ENCODE peak calls at places on chromosomes 12 and 14, in seven cellular contexts. Z is T-helper 2 cell treated with Interferon-gamma antibody and Interleukin-4, amounts not matched to agents 5 μg/mL and 100 μg/mL, for 36 hours; E is EH; U is cardiac muscle cell; B is cerebellum; L is NCI-H2029; S is frontal cortex. P is an unnamed sample.

GRCh38 chr12:94712852-94713545 is 62.6 kb upstream of the TMCC3 start:
- DNase-seq in Z (no peak), U (no peak), B (no peak), E (no peak), L (no peak), S (no peak), P (no peak)

GRCh38 chr12:64999157-64999425 is 122.0 kb downstream of the WIF1 start:
- DNase-seq in E (no peak), L (no peak), U (no peak), B (no peak), S (no peak), Z (no peak), P (no peak)

GRCh38 chr14:39102265-39102968 is 618 bp downstream of the SEC23A start:
- DNase-seq in S (peak; percentile 36), B (peak; percentile 33), Z (no peak), U (peak; percentile 57), L (no peak), E (peak; percentile 63), P (no peak)

GRCh38 chr14:99273025-99273723 is 1.2 kb upstream of the BCL11B start:
- DNase-seq in E (peak; percentile 3), Z (peak; percentile 52), B (no peak), U (peak; percentile 19), L (peak; percentile 17), S (no peak), P (peak; percentile 36)

GRCh38 chr12:13173537-13173936 is 23.0 kb upstream of the EMP1 start:
- DNase-seq in L (no peak), S (peak; percentile 32), U (peak; percentile 87), E (peak; percentile 97), B (no peak), Z (peak; percentile 46), P (no peak)

GRCh38 chr14:95460647-95461478 is 55.6 kb downstream of the SYNE3 start:
- DNase-seq in S (peak; percentile 80), Z (no peak), E (peak; percentile 87), B (peak; percentile 84), U (peak; percentile 66), L (peak; percentile 28), P (no peak)

GRCh38 chr12:82314406-82314892 is 43.7 kb downstream of the CCDC59 start:
- DNase-seq in S (no peak), E (no peak), B (no peak), L (peak; percentile 43), U (no peak), Z (no peak), P (peak; percentile 2)

GRCh38 chr12:42482086-42482819 is 107.3 kb downstream of the PRICKLE1 start:
- DNase-seq in B (no peak), Z (no peak), U (peak; percentile 81), L (peak; percentile 9), E (peak; percentile 44), S (no peak), P (no peak)

GRCh38 chr12:91507754-91508153 is 325.1 kb upstream of the DCN start:
- DNase-seq in L (no peak), S (no peak), B (no peak), Z (no peak), U (peak; percentile 8), E (no peak), P (no peak)

GRCh38 chr12:12611512-12612306 is at the start of gene CREBL2:
- DNase-seq in Z (peak; percentile 85), L (peak; percentile 99), U (peak; percentile 99), E (peak; percentile 95), S (peak; percentile 87), B (peak; percentile 88), P (peak; percentile 79)

GRCh38 chr12:117111386-117112267 is 12.4 kb upstream of the TESC start:
- DNase-seq in L (peak; percentile 93), S (no peak), E (no peak), U (no peak), Z (no peak), B (no peak), P (no peak)

GRCh38 chr14:21558703-21559063 is 21.2 kb downstream of the OR10G3 start:
- DNase-seq in U (no peak), Z (no peak), B (no peak), E (no peak), L (no peak), S (no peak), P (no peak)

GRCh38 chr14:75578786-75579781 is 664 bp downstream of the FLVCR2 start:
- DNase-seq in E (peak; percentile 67), Z (no peak), S (peak; percentile 63), L (no peak), U (no peak), B (no peak), P (peak; percentile 6)

GRCh38 chr12:86261606-86262005 is 5.4 kb upstream of the MGAT4C start:
- DNase-seq in B (no peak), Z (no peak), U (no peak), L (no peak), S (no peak), E (no peak), P (no peak)

GRCh38 chr14:33903369-33903768 is 47.5 kb downstream of the EGLN3 start:
- DNase-seq in U (no peak), L (no peak), B (no peak), S (no peak), E (no peak), Z (no peak), P (no peak)

GRCh38 chr14:60862283-60862682 is 118.6 kb downstream of the TRMT5 start:
- DNase-seq in B (no peak), S (no peak), Z (no peak), E (peak; percentile 21), U (peak; percentile 47), L (peak; percentile 76), P (no peak)

GRCh38 chr14:94532462-94532861 is 23.2 kb upstream of the SERPINA12 start:
- DNase-seq in L (no peak), Z (no peak), S (no peak), U (peak; percentile 21), B (no peak), E (peak; percentile 61), P (no peak)

GRCh38 chr14:49050836-49051235 is 535.3 kb downstream of the RPS29 start:
- DNase-seq in E (no peak), B (no peak), L (no peak), U (no peak), Z (no peak), S (no peak), P (no peak)

GRCh38 chr12:72485017-72485701 is 213.0 kb downstream of the TRHDE start:
- DNase-seq in Z (no peak), U (no peak), L (no peak), B (no peak), S (no peak), E (no peak), P (no peak)

GRCh38 chr12:53224897-53225634 is 6.9 kb downstream of the RARG start:
- DNase-seq in U (no peak), S (no peak), E (no peak), L (no peak), B (no peak), Z (no peak), P (no peak)

GRCh38 chr12:481422-481821 is 21.7 kb downstream of the B4GALNT3 start:
- DNase-seq in L (peak; percentile 42), E (no peak), S (no peak), Z (no peak), U (peak; percentile 37), B (no peak), P (no peak)

GRCh38 chr14:23942587-23942986 is 11.0 kb upstream of the DHRS4 start:
- DNase-seq in E (no peak), B (no peak), U (no peak), Z (no peak), S (no peak), L (no peak), P (no peak)

GRCh38 chr12:49763006-49763591 is 21.7 kb downstream of the TMBIM6 start:
- DNase-seq in S (peak; percentile 60), U (peak; percentile 65), Z (peak; percentile 71), B (peak; percentile 42), E (peak; percentile 51), L (no peak), P (peak; percentile 77)

GRCh38 chr14:24965934-24966593 is 83.9 kb downstream of the STXBP6 start:
- DNase-seq in S (no peak), Z (no peak), L (peak; percentile 31), B (no peak), U (peak; percentile 78), E (peak; percentile 96), P (no peak)

GRCh38 chr12:88559199-88559598 is 21.1 kb downstream of the KITLG start:
- DNase-seq in S (no peak), U (no peak), Z (no peak), B (no peak), E (no peak), L (no peak), P (no peak)

GRCh38 chr14:50816419-50817047 is 14.4 kb downstream of the NIN start:
- DNase-seq in U (peak; percentile 61), Z (no peak), E (peak; percentile 80), B (no peak), L (no peak), S (no peak), P (no peak)

GRCh38 chr14:76772300-76773187 is 11.3 kb downstream of the VASH1 start:
- DNase-seq in S (no peak), L (no peak), U (peak; percentile 99), B (no peak), Z (no peak), E (peak; percentile 74), P (peak; percentile 26)

GRCh38 chr12:31710021-31710818 is 18.6 kb downstream of the AMN1 start:
- DNase-seq in E (no peak), B (no peak), U (peak; percentile 36), L (no peak), Z (no peak), S (no peak), P (no peak)

GRCh38 chr12:117071009-117071408 is 28.2 kb downstream of the TESC start:
- DNase-seq in E (no peak), L (no peak), U (no peak), S (no peak), B (no peak), Z (no peak), P (no peak)

GRCh38 chr12:7158866-7159600 is 28.9 kb downstream of the CLSTN3 start:
- DNase-seq in E (no peak), B (no peak), U (no peak), L (no peak), S (no peak), Z (no peak), P (no peak)

GRCh38 chr14:106509795-106510194 is 983.4 kb downstream of the TMEM121 start:
- DNase-seq in U (no peak), E (no peak), B (no peak), S (no peak), L (no peak), Z (no peak), P (no peak)

GRCh38 chr12:102816816-102817434 is 100.1 kb downstream of the PAH start:
- DNase-seq in U (peak; percentile 48), B (peak; percentile 11), E (peak; percentile 55), Z (no peak), L (peak; percentile 14), S (peak; percentile 16), P (no peak)

GRCh38 chr12:98188649-98189048 is 326.7 kb upstream of the TMPO start:
- DNase-seq in B (no peak), U (peak; percentile 38), E (no peak), L (peak; percentile 24), S (no peak), Z (no peak), P (no peak)

GRCh38 chr14:27528328-27528727 is 930.5 kb upstream of the NOVA1 start:
- DNase-seq in U (peak; percentile 24), E (no peak), Z (no peak), S (peak; percentile 3), B (peak; percentile 13), L (no peak), P (no peak)

GRCh38 chr12:70052931-70053497 is 190.2 kb upstream of the CNOT2 start:
- DNase-seq in Z (no peak), B (no peak), L (no peak), U (peak; percentile 94), S (peak; percentile 5), E (peak; percentile 42), P (no peak)

GRCh38 chr12:126974779-126975178 is 1292.2 kb upstream of the TMEM132C start:
- DNase-seq in S (no peak), E (no peak), U (no peak), B (no peak), L (no peak), Z (no peak), P (no peak)

GRCh38 chr14:71113376-71113775 is 206.1 kb downstream of the PCNX1 start:
- DNase-seq in S (no peak), Z (no peak), L (no peak), U (peak; percentile 15), E (peak; percentile 91), B (no peak), P (no peak)

P was measured in neural crest cell.